ENCODE peak calls at places on chromosome 1, in five cellular contexts. Y is fibroblast of lung, X is RWPE1, W is AG09309, E is GM10248. A is an unnamed sample.

GRCh38 chr1:2868571-2868970 is 67.1 kb upstream of the TTC34 start:
- DNase-seq in W (no peak), Y (no peak), E (no peak), X (no peak), A (no peak)

GRCh38 chr1:184843732-184844495 is 89.3 kb upstream of the EDEM3 start:
- DNase-seq in E (peak), X (no peak), W (peak), Y (no peak), A (no peak)

GRCh38 chr1:206128192-206128591 is 11.0 kb upstream of the AVPR1B start:
- DNase-seq in Y (no peak), E (no peak), W (no peak), X (peak), A (no peak)

GRCh38 chr1:153649867-153650235 is 8.7 kb upstream of the SNAPIN start:
- DNase-seq in E (no peak), W (no peak), X (no peak), Y (no peak), A (no peak)

GRCh38 chr1:79364896-79365295 is 358.4 kb upstream of the ADGRL4 start:
- DNase-seq in Y (peak), X (no peak), W (no peak), E (no peak), A (no peak)

GRCh38 chr1:172322219-172323061 is 98.0 kb upstream of the C1orf105 start:
- DNase-seq in Y (peak), E (no peak), X (peak), W (peak), A (peak)

GRCh38 chr1:46077669-46078068 is 54.8 kb downstream of the PIK3R3 start:
- DNase-seq in E (no peak), Y (no peak), W (no peak), X (peak), A (no peak)

GRCh38 chr1:7784492-7785071 is 491 bp downstream of the PER3 start:
- DNase-seq in W (no peak), X (no peak), E (no peak), Y (no peak), A (no peak)

GRCh38 chr1:97164276-97164639 is 442.7 kb downstream of the PTBP2 start:
- DNase-seq in W (no peak), X (no peak), Y (no peak), E (no peak), A (no peak)